ENCODE peak calls at places on chromosomes 7 and 10, in seven cellular contexts. V, L, K, Z, E, M and Y are unnamed samples.

GRCh38 chr7:1768835-1769234 is 98.8 kb downstream of the ELFN1 start:
- DNase-seq in V (no peak), L (no peak), K (peak), Z (no peak), E (no peak), M (no peak), Y (no peak)

GRCh38 chr7:23759556-23760391 is 49.8 kb downstream of the STK31 start:
- DNase-seq in V (no peak), L (no peak), K (no peak), Z (no peak), E (peak), M (no peak), Y (no peak)

GRCh38 chr10:82245157-82245556 is 370.2 kb downstream of the NRG3 start:
- DNase-seq in V (no peak), L (no peak), K (peak), Z (no peak), E (no peak), M (no peak), Y (peak)

GRCh38 chr10:95260909-95261552 is 29.8 kb downstream of the PDLIM1 start:
- DNase-seq in V (no peak), L (peak), K (peak), Z (no peak), E (peak), M (no peak), Y (no peak)

GRCh38 chr7:31094271-31094670 is 42.2 kb downstream of the ADCYAP1R1 start:
- DNase-seq in V (no peak), L (no peak), K (no peak), Z (no peak), E (no peak), M (no peak), Y (no peak)

GRCh38 chr10:132707776-132708171 is 78.2 kb downstream of the NKX6-2 start:
- DNase-seq in V (no peak), L (no peak), K (no peak), Z (no peak), E (no peak), M (no peak), Y (peak)

GRCh38 chr10:132539431-132539839 is 1.8 kb downstream of the INPP5A start:
- DNase-seq in V (no peak), L (no peak), K (no peak), Z (no peak), E (no peak), M (no peak), Y (no peak)

GRCh38 chr7:76155938-76156337 is 45.8 kb upstream of the SRRM3 start:
- DNase-seq in V (no peak), L (peak), K (no peak), Z (peak), E (peak), M (no peak), Y (no peak)

GRCh38 chr7:29921404-29922010 is 68.1 kb downstream of the SCRN1 start:
- DNase-seq in V (peak), L (peak), K (peak), Z (peak), E (peak), M (peak), Y (peak)

GRCh38 chr10:44827431-44828006 is 83.6 kb upstream of the TMEM72 start:
- DNase-seq in V (no peak), L (no peak), K (no peak), Z (no peak), E (no peak), M (no peak), Y (no peak)

GRCh38 chr7:130242198-130243014 is 24.3 kb upstream of the CPA2 start:
- DNase-seq in V (no peak), L (peak), K (peak), Z (peak), E (peak), M (no peak), Y (peak)

GRCh38 chr10:69891057-69891617 is 89.4 kb downstream of the COL13A1 start:
- DNase-seq in V (no peak), L (no peak), K (no peak), Z (no peak), E (no peak), M (no peak), Y (no peak)

GRCh38 chr10:116768786-116769185 is 26.4 kb upstream of the HSPA12A start:
- DNase-seq in V (no peak), L (peak), K (no peak), Z (no peak), E (peak), M (no peak), Y (no peak)

GRCh38 chr7:151025924-151026671 is 1.8 kb upstream of the ATG9B start:
- DNase-seq in V (no peak), L (peak), K (peak), Z (peak), E (peak), M (no peak), Y (no peak)

GRCh38 chr10:104170610-104171269 is 48.8 kb downstream of the SFR1 start:
- DNase-seq in V (no peak), L (no peak), K (no peak), Z (no peak), E (no peak), M (no peak), Y (no peak)

GRCh38 chr7:106001196-106001595 is 38.1 kb downstream of the CDHR3 start:
- DNase-seq in V (no peak), L (no peak), K (no peak), Z (no peak), E (no peak), M (no peak), Y (no peak)

DNA sequence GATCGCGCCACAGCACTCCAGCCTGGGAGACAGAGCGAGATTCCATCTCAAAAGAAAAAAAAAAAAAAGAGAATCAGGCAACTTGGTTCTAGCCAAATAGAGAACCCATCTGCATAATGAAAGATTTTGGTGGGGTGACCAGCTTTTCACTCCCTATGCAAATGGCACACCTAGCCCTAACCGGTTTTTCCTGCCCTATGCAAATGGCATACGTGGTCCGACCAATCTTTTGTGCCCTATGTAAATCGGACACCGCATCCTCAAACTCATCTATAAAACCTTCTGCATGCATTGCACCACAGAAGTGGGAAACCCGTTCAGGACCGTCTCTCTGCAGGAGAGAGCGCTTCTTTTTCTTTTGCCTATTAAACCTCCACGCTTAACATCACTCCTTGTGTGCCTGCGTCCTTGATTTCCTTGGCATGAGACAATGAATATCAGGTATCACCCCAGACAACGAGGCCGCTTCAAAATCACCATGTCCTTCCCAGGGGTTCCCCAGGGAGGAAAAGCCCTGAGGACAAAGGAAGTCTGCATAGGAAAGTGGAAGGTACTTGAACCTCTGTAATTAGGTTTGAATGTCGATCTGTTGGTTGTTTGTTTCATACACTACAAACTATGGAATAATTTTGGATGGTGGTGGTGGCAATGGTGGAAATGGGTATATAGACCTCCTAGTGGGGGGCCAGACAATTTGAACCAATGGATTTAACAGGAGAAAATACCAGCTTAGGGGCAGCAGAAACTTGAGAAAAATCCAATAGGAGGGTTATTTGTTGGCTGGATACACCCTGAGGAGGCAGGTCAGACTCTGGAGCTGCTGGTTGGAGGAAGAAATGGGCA is 396.2 kb downstream of the TYW1 start:
- DNase-seq in V (no peak), L (no peak), K (peak), Z (no peak), E (no peak), M (peak), Y (peak)
- H2AK5ac ChIP-seq in V (no peak), L (no peak), K (no peak), Z (no peak), E (no peak), M (peak), Y (no peak)

DNA sequence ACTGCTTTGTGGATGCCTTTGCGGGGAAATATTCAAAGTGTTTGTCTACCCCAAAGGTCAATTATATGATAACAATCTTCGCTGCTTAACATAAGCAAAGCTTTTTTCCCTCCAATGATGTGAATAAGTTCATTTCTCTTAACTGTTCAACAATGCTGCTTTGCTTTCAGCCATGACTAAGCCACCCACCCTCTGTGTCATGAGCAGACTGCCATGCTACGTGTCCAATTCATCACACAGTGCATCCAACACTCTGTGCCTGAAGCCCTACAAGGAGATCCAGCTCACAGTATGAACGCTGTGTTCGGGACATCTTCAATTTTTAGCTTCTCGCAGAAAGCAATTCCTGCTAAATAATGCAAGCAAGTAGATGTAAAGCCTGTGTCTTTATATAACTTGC is 5.7 kb upstream of the TAS2R40 start:
- DNase-seq in V (no peak), L (no peak), K (no peak), Z (peak), E (peak), M (no peak), Y (no peak)
- H2AK5ac ChIP-seq in V (no peak), L (no peak), K (no peak), Z (no peak), E (no peak), M (no peak), Y (no peak)

GRCh38 chr10:16581202-16581601 is 59.5 kb upstream of the C1QL3 start:
- DNase-seq in V (no peak), L (no peak), K (no peak), Z (no peak), E (no peak), M (no peak), Y (no peak)
- H2AK5ac ChIP-seq in V (no peak), L (no peak), K (no peak), Z (no peak), E (no peak), M (no peak), Y (no peak)

GRCh38 chr10:61929555-61929954 is 28.1 kb downstream of the ARID5B start:
- DNase-seq in V (no peak), L (no peak), K (no peak), Z (no peak), E (no peak), M (no peak), Y (no peak)
- H2AK5ac ChIP-seq in V (no peak), L (no peak), K (no peak), Z (no peak), E (no peak), M (no peak), Y (no peak)

GRCh38 chr10:13990918-13991317 is 339.8 kb downstream of the FRMD4A start:
- DNase-seq in V (no peak), L (no peak), K (no peak), Z (no peak), E (peak), M (no peak), Y (no peak)

GRCh38 chr10:13989616-13990015 is 341.1 kb downstream of the FRMD4A start:
- DNase-seq in V (no peak), L (no peak), K (no peak), Z (no peak), E (no peak), M (no peak), Y (no peak)

GRCh38 chr10:13990392-13990805 is 340.3 kb downstream of the FRMD4A start:
- DNase-seq in V (no peak), L (peak), K (no peak), Z (no peak), E (peak), M (no peak), Y (no peak)

GRCh38 chr10:13984647-13985155 is 346.0 kb downstream of the FRMD4A start:
- DNase-seq in V (no peak), L (peak), K (no peak), Z (no peak), E (peak), M (no peak), Y (no peak)

DNA sequence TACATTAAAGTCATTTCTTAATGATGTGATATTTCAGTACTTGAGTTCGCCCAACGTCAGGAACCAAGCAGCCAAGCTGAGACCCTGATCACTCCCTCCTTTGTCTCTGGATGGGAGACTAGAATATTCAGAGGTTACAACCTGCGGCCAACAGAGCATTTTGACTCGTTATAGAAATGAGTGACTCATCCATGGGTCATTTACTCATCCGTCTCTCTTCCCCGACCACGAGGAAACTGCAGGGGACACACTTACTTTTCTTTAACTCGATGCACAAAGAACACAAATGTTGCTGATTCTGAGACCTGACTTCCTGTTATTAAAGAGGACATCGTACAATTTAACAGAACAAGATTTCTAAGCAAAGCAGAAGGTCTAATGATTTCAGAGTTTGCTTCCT is 343.3 kb downstream of the FRMD4A start:
- DNase-seq in V (no peak), L (peak), K (no peak), Z (no peak), E (peak), M (no peak), Y (no peak)
- H2AK5ac ChIP-seq in V (no peak), L (no peak), K (no peak), Z (no peak), E (no peak), M (no peak), Y (no peak)